ENCODE peak calls at places on chromosome 17, in five cellular contexts. S is CD8-positive, alpha-beta memory T cell; J is breast epithelium; T is A549; K is tibial artery. M is an unnamed sample.

GRCh38 chr17:78616946-78617345 is 39.8 kb upstream of the DNAH17 start:
- DNase-seq in S (no peak), J (no peak), T (no peak), K (no peak), M (no peak)

GRCh38 chr17:65556014-65556909 is 5.2 kb downstream of the AXIN2 start:
- DNase-seq in S (peak), J (peak), T (peak), K (peak), M (no peak)

GRCh38 chr17:36525888-36526287 is 8.8 kb downstream of the MYO19 start:
- DNase-seq in S (no peak), J (no peak), T (no peak), K (no peak), M (no peak)

GRCh38 chr17:74210191-74211140 is 2.9 kb upstream of the TTYH2 start:
- DNase-seq in S (peak), J (peak), T (peak), K (peak), M (no peak)

GRCh38 chr17:55783684-55784245 is 32.9 kb downstream of the PCTP start:
- DNase-seq in S (no peak), J (no peak), T (no peak), K (peak), M (no peak)

GRCh38 chr17:5762191-5762590 is 177.9 kb upstream of the NLRP1 start:
- DNase-seq in S (no peak), J (no peak), T (no peak), K (no peak), M (no peak)

GRCh38 chr17:43723697-43724359 is 34.8 kb downstream of the SOST start:
- DNase-seq in S (no peak), J (no peak), T (peak), K (peak), M (no peak)

GRCh38 chr17:12627177-12627629 is 38.5 kb upstream of the MYOCD start:
- DNase-seq in S (no peak), J (no peak), T (peak), K (peak), M (peak)

GRCh38 chr17:79951361-79952264 is 84.1 kb downstream of the TBC1D16 start:
- DNase-seq in S (no peak), J (peak), T (no peak), K (no peak), M (peak)

GRCh38 chr17:48429156-48429555 is 858 bp downstream of the SKAP1 start:
- DNase-seq in S (no peak), J (no peak), T (no peak), K (no peak), M (no peak)

GRCh38 chr17:48553190-48553547 is 8.3 kb upstream of the HOXB2 start:
- DNase-seq in S (no peak), J (no peak), T (no peak), K (no peak), M (no peak)

GRCh38 chr17:74245145-74245817 is 28.8 kb upstream of the DNAI2 start:
- DNase-seq in S (no peak), J (no peak), T (no peak), K (no peak), M (no peak)

GRCh38 chr17:37124074-37124824 is 175.5 kb downstream of the AATF start:
- DNase-seq in S (no peak), J (no peak), T (no peak), K (no peak), M (no peak)

GRCh38 chr17:40418428-40418706 is 671 bp upstream of the TOP2A start:
- DNase-seq in S (no peak), J (no peak), T (no peak), K (no peak), M (no peak)

GRCh38 chr17:5780476-5780875 is 196.2 kb upstream of the NLRP1 start:
- DNase-seq in S (no peak), J (no peak), T (no peak), K (no peak), M (no peak)

GRCh38 chr17:65670667-65671371 is 109.4 kb upstream of the AXIN2 start:
- DNase-seq in S (no peak), J (no peak), T (no peak), K (no peak), M (no peak)

GRCh38 chr17:47895856-47896671 is at the start of gene SP2:
- DNase-seq in S (peak), J (peak), T (peak), K (peak), M (peak)

GRCh38 chr17:15516150-15516549 is 47.1 kb downstream of the TVP23C start:
- DNase-seq in S (no peak), J (no peak), T (no peak), K (no peak), M (no peak)

GRCh38 chr17:45425125-45425983 is 7.3 kb downstream of the ARHGAP27 start:
- DNase-seq in S (no peak), J (peak), T (peak), K (no peak), M (peak)

GRCh38 chr17:81601525-81602120 is 35.3 kb downstream of the NPLOC4 start:
- DNase-seq in S (no peak), J (no peak), T (peak), K (peak), M (peak)

GRCh38 chr17:1787301-1787902 is 25.5 kb downstream of the SERPINF1 start:
- DNase-seq in S (no peak), J (no peak), T (peak), K (peak), M (peak)
- H3K27ac ChIP-seq in S (no peak), J (peak), T (peak), K (peak), M (peak)

DNA sequence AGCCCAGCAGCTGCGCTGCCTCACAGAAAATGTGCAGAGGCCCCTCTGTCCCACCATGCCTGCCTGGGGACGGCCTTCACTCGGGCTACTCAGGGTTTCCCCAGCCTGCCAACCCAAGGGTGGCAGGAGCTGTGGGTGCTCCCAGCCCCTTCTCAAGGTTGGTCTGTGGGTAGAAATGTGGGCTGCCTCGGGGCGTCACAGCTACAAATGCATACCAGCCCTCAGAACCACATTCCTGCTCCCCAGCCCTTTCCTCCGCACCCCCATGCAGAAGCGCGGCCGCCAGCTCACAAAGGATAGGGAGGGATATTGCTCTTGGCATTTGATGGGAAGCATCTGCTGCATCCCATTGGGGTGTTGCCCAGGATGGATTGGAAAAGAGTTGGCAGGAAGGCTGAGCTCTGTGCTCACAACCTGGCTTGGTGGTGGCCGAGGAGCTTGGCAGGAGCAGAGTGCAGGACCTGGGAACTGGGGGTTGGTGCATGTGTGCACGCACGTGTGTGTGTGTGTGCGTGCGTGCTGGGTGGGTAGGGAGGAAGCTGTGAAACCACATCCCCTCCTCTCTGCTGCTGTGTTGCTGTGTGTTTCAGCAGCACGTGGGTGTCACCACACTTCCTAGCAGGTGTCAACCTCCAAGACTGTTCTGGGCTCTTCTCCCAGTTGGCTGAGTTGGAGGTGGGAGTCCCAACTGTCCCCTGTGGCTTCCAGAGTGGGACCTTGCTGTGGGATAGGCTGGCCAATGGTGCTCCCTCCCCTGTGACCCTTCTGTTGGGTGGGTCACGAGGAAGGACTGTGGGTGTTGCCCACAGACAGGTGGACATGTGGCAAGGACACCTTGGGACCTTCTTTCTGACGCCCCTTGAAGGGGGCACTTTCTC is 304.5 kb downstream of the SEC14L1 start:
- DNase-seq in S (peak), J (no peak), T (no peak), K (peak), M (no peak)
- H3K27ac ChIP-seq in S (peak), J (peak), T (no peak), K (peak), M (peak)

DNA sequence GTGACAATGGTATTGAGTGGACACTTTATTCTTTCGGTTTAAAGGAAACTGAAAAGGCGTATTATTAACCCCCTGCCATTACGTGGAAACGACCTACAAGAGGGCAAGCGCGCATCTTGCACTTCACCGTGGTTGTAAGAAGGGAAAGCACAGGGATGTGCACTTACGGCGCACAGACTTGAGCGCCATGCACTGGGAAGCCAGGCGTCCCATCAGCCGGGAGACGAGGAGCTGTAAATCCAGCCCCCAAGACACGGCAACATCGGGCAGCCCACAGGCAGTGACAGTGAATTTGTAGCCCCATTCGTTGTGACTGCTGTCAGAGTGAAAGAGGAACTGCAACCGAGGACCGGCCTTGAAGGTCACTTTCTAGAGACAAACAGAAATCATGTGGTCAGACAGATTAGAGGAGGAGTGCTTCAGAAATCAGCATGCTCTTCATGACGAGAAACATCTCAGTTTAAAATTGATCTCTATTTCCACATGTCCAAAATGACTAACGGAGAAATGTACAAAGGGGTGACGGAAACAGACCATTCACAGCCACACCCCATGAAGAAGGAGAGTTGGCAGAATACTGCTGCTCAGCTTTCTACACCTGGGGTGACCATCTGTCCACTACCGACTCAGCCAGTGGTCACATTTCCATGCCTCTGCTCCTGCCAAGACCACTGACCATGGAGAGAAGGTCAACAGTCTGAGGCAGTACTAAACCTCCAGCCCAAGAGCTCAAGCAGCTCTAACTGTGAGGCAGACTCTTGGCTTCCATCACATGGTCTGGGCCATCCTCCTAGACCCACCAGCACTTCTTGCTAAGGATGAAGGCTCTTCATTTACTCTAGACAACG is 68.6 kb downstream of the ZZEF1 start:
- DNase-seq in S (no peak), J (no peak), T (no peak), K (no peak), M (no peak)
- H3K27ac ChIP-seq in S (no peak), J (no peak), T (no peak), K (peak), M (no peak)

DNA sequence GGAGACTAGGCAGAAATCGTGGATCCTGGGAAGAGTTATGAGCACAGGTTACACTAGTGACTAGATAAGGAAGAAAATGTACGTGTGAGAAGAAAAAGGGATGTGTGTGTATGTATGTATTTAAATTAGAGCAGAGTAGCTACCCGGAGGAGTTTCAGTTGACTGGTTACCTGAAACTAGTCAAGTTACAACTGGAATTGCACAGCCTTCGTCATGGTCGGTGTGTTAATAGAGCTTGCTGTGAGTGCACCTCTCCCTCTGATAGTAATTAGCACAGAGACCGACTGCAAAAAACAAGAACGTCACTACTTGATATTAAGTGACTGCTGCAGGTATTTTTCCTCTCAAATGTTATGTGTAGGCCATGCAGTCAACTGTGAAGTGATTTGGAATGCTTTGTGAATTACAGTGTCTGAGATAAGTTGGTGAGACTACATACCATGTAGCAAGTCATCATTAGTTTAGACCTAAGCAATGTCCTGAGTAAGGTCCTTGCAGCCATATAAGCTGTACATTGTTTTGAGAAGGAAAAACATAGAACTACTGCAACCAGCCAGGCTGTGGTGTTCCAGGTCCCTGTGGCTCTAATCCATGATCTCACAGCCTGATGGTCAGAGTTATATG is 95.7 kb downstream of the WNT3 start:
- DNase-seq in S (no peak), J (no peak), T (no peak), K (no peak), M (no peak)
- H3K27ac ChIP-seq in S (no peak), J (no peak), T (no peak), K (no peak), M (no peak)

DNA sequence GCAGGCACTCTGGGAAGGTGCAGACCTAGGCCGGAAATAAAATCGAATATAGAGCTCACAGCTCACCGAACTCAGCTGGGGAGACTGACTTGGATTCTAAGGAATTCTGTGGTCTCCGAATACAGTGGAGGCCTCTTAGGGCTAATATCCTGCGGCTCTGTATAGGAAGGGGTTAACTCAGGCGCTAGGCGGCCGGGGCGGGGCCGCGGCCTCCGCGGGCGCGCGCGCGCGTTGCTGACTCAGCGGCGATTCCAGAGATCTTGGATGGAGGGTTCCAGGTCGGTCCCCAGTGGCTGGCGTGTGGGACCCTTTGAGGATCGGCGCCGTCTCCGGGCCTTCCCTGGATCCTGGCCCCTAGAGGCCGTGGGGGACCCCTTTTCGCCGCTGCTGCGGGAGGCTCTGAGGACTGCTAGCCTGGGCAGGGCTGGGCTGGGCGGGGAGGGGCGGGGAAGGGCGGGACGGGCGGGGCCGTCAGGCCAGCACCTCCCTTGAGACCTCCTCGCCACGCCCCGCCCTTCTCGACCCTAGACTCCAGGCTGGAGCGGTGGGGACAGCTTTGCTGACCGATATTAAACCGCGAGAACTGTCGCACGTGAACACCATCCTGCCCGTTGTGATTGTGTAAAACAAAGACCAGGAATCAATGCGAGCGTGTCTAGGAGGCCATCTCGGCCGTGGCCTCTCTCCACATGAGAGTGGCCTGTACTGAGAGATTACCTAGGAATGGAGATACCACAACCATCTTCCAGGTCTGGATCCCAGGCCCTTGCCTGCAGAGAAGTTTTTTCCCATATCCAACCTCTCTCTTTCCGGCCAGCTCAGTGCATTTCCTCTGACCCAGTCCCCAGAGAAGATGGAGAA is 1.4 kb upstream of the PLEKHH3 start:
- DNase-seq in S (peak), J (no peak), T (peak), K (peak), M (no peak)
- H3K27ac ChIP-seq in S (peak), J (peak), T (peak), K (peak), M (peak)

DNA sequence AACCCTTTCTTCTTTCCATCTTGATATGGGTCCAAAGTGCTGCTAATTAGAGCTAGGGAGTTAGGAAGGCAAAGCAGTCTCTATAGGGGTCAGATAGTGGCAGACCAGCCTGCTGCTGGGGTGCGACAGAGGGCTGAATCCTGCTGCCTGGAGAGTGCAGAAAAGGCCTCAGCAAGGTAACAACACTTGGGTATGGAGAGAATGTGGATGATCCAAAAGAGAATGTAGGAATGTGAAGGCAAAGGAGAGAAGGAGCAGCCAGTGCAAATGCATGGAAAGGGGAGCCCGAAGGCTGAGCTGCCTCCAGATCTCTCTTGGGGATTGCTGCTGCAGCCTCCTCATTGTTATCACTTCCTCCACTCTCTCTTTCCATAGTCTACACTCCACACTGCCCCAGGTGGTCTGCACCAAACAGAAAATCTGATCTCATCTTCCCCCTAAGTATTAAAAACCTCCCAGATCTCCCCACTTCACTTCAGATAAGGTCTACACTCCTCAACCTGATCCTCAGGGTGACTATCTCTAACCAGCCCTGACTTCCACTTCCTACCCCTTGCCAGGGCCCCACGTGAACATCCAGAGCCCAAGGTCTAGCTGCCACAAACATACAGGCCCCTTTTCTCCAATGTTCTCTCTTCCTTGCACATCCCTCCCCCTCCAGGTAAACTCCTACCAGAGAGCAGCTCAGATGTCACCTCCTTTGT is 28.8 kb downstream of the TOM1L2 start:
- DNase-seq in S (no peak), J (no peak), T (no peak), K (no peak), M (no peak)
- H3K27ac ChIP-seq in S (no peak), J (peak), T (peak), K (peak), M (peak)

DNA sequence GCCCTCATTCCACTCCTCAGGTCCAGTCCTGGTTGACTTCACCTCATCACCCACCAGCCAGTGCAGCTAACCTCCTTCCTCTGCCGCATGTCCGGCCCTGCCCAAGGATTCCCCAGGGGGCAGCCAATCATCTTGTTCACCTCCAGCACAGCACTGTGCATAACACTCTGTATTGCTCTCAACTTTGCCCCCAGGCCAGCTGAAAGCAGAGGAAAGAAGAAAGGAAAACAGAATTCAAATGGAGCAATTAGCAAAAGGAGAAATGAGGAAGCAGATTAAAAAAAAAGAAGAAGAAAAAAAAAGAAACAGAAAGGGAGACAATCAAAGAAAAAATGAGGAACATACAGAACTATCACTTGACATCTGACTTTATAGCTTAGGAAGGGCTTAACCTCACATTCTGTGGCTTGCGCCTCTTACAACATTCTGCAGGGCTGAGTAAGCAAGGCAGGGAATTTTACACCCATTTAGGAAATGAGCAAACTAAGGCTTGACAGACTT is 26.1 kb downstream of the GAS7 start:
- DNase-seq in S (no peak), J (no peak), T (no peak), K (no peak), M (no peak)
- H3K27ac ChIP-seq in S (no peak), J (peak), T (no peak), K (no peak), M (no peak)

GRCh38 chr17:2243953-2244352 is 59.6 kb downstream of the SMG6 start:
- DNase-seq in S (no peak), J (no peak), T (no peak), K (no peak), M (no peak)
- H3K27ac ChIP-seq in S (no peak), J (peak), T (no peak), K (peak), M (peak)

GRCh38 chr17:68298601-68299000 is 7.3 kb downstream of the ARSG start:
- DNase-seq in S (no peak), J (no peak), T (no peak), K (no peak), M (no peak)
- H3K27ac ChIP-seq in S (no peak), J (no peak), T (no peak), K (no peak), M (no peak)

M was measured in AG04450.